ENCODE peak calls at places on chromosomes 5 and 9, in nine cellular contexts. Q is CD4-positive, alpha-beta memory T cell; G is CD8-positive, alpha-beta memory T cell; D is small intestine; S is upper lobe of right lung; V is aorta; L is CD4-positive, CD25-positive, alpha-beta regulatory T cell; U is stomach; C is effector memory CD4-positive, alpha-beta T cell. Z is an unnamed sample.
A peak's percentile ranks its signal among the peaks of the same experiment; 100 is the strongest.

GRCh38 chr5:73178265-73178664 is 5.3 kb downstream of the TMEM174 start:
- DNase-seq in Q (no peak), G (no peak), D (no peak), S (no peak), V (no peak), L (no peak), U (no peak), C (no peak), Z (no peak)

GRCh38 chr5:51495672-51496071 is 112.4 kb downstream of the ISL1 start:
- DNase-seq in Q (no peak), G (no peak), D (no peak), S (no peak), V (no peak), L (no peak), U (no peak), C (no peak), Z (no peak)

GRCh38 chr5:17213938-17214337 is 3.5 kb upstream of the BASP1 start:
- DNase-seq in Q (no peak), G (no peak), D (no peak), S (no peak), V (no peak), L (no peak), U (no peak), C (no peak), Z (no peak)

GRCh38 chr5:131064669-131065371 is 100.2 kb downstream of the HINT1 start:
- DNase-seq in Q (no peak), G (no peak), D (peak; percentile 8), S (no peak), V (no peak), L (no peak), U (no peak), C (no peak), Z (no peak)

GRCh38 chr9:2298217-2298616 is 283.1 kb downstream of the SMARCA2 start:
- DNase-seq in Q (no peak), G (no peak), D (no peak), S (no peak), V (no peak), L (no peak), U (no peak), C (no peak), Z (no peak)

GRCh38 chr5:103075442-103075841 is 44.5 kb downstream of the GIN1 start:
- DNase-seq in Q (no peak), G (no peak), D (no peak), S (no peak), V (no peak), L (no peak), U (no peak), C (no peak), Z (no peak)

GRCh38 chr9:135218331-135219225 is 131.1 kb downstream of the OLFM1 start:
- DNase-seq in Q (no peak), G (no peak), D (no peak), S (peak; percentile 52), V (peak; percentile 30), L (no peak), U (no peak), C (no peak), Z (no peak)

GRCh38 chr5:74402553-74402952 is 238.0 kb downstream of the ENC1 start:
- DNase-seq in Q (no peak), G (no peak), D (no peak), S (peak; percentile 72), V (no peak), L (no peak), U (no peak), C (no peak), Z (no peak)

GRCh38 chr5:116068028-116068632 is 16.7 kb upstream of the COMMD10 start:
- DNase-seq in Q (peak; percentile 32), G (peak; percentile 17), D (peak; percentile 55), S (no peak), V (no peak), L (no peak), U (no peak), C (no peak), Z (peak; percentile 51)

GRCh38 chr5:154713615-154714125 is 41.5 kb upstream of the LARP1 start:
- DNase-seq in Q (no peak), G (no peak), D (peak; percentile 78), S (no peak), V (no peak), L (no peak), U (no peak), C (no peak), Z (no peak)

GRCh38 chr5:154714271-154714986 is 40.7 kb upstream of the LARP1 start:
- DNase-seq in Q (no peak), G (no peak), D (peak; percentile 91), S (no peak), V (no peak), L (no peak), U (peak; percentile 46), C (no peak), Z (peak; percentile 3)

GRCh38 chr5:154709368-154710305 is 45.5 kb upstream of the LARP1 start:
- DNase-seq in Q (no peak), G (no peak), D (no peak), S (no peak), V (no peak), L (no peak), U (no peak), C (no peak), Z (no peak)

GRCh38 chr5:154708845-154709244 is 46.3 kb upstream of the LARP1 start:
- DNase-seq in Q (no peak), G (no peak), D (no peak), S (no peak), V (no peak), L (no peak), U (no peak), C (no peak), Z (no peak)

DNA sequence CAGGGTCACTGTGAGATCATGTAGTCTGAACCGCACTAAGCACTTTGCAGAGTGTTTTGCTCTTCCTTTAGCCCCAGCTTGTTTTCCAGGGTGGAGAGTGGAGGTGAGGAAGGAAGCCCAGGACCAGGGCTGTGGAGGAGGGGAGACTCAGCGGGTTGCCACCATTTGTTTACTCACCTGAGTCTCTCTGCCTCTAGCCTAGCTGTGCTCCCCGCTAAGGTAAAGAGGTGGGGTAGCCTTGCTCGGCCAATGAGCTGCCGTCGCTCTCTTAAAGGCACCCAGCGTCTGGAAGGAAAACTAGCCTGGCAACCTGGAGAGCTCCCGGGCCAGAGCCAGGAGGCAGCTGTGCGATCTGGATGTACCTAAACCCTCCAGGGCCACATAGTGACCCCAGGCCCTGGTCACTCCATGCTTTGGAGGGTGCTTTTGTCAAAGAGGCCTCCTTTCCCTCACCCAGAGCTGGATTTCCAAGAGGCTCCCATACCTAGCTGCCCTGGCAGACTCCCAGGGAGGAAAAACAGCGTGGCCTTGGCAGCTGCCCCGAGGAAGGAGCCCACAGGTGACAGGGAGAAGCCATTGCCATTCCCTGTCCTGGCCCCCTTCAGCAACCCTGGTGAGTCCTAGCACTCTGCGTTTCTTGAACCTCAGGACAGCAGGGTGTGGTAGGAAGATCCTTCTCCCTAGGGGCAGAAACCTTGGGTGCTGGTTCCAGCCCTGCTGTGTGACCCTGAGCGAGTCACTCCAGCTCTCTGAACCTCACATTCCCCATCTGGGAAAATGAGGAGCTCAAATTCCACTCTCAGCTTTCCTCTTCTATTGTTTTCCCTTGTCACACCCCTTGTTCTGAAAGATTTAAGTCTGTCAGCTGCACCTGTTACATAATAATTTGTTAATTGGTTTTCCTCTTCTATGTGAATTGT is 42.4 kb upstream of the LARP1 start:
- DNase-seq in Q (no peak), G (no peak), D (peak; percentile 91), S (peak; percentile 77), V (no peak), L (no peak), U (peak; percentile 88), C (no peak), Z (no peak)
- H3K4me3 ChIP-seq in Q (no peak overlapping the region), G (no peak overlapping the region), D (peak overlapping the region; percentile 52), S (peak overlapping the region; percentile 30), V (no peak overlapping the region), L (no peak overlapping the region), U (peak overlapping the region; percentile 30), C (no peak overlapping the region), Z (no peak overlapping the region)

DNA sequence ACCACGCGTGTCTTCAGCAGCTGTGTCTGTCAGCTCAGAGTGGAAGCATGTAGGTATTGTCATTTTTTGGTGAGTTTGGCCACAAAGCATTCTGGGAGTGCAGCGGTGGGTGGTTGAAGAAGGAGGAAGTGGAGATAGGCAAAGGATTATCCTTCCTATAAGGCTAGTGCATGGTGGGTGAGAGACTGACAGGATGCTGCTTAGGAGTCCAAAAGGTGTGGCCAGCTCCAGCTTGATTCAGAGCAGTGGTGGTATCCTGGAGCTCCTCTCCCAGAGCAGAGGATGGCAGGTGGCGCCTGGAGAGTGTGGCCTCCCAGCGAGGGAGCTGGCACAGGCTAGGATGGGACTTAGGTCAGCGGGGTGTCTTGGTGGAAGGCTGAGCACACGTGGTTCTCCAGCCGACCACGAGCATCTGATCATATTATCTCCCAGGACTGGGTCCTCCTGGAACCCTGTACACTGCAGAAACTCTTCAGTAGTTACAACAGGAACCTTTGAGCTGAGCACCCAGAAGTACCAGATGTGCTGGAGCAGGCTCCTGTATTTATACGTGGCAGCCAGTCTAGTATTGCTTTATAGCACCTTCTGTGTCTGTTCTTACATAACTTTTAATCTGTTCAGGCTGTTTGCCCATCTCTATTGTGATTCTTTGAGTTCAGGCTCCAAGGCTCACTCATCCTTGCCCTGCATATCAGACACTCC is 29.6 kb downstream of the MAML1 start:
- DNase-seq in Q (peak; percentile 43), G (peak; percentile 32), D (peak; percentile 79), S (no peak), V (peak; percentile 38), L (no peak), U (no peak), C (peak; percentile 6), Z (peak; percentile 52)
- H3K4me1 ChIP-seq in Q (peaks cover 56% of the 10 kb centered on the region), G (peaks cover 30% of the 10 kb centered on the region), D (peaks cover 14% of the 10 kb centered on the region), S (peaks cover 73% of the 10 kb centered on the region), V (peaks cover 3% of the 10 kb centered on the region), L (peaks cover 52% of the 10 kb centered on the region), U (peaks cover 96% of the 10 kb centered on the region), C (peaks cover 7% of the 10 kb centered on the region), Z (peaks cover 7% of the 10 kb centered on the region)

GRCh38 chr9:34536685-34537084 is 13.9 kb upstream of the ENHO start:
- DNase-seq in Q (no peak), G (no peak), D (no peak), S (no peak), V (no peak), L (no peak), U (no peak), C (no peak), Z (no peak)

GRCh38 chr9:34541540-34541939 is 18.8 kb upstream of the ENHO start:
- DNase-seq in Q (no peak), G (no peak), D (no peak), S (peak; percentile 23), V (no peak), L (no peak), U (no peak), C (no peak), Z (no peak)

GRCh38 chr9:34544035-34544434 is 21.2 kb upstream of the ENHO start:
- DNase-seq in Q (no peak), G (no peak), D (no peak), S (no peak), V (no peak), L (no peak), U (no peak), C (no peak), Z (no peak)

GRCh38 chr9:34545497-34545896 is 22.7 kb upstream of the ENHO start:
- DNase-seq in Q (no peak), G (no peak), D (no peak), S (peak; percentile 39), V (no peak), L (no peak), U (no peak), C (no peak), Z (no peak)

GRCh38 chr9:34540826-34541225 is 18.0 kb upstream of the ENHO start:
- DNase-seq in Q (no peak), G (no peak), D (no peak), S (no peak), V (no peak), L (no peak), U (no peak), C (no peak), Z (no peak)
- H3K4me3 ChIP-seq in Q (no peak overlapping the region), G (no peak overlapping the region), D (no peak overlapping the region), S (no peak overlapping the region), V (no peak overlapping the region), L (no peak overlapping the region), U (no peak overlapping the region), C (no peak overlapping the region), Z (no peak overlapping the region)

GRCh38 chr9:116323012-116323411 is 169.4 kb downstream of the PAPPA start:
- DNase-seq in Q (no peak), G (no peak), D (no peak), S (no peak), V (no peak), L (no peak), U (no peak), C (no peak), Z (no peak)
- H3K4me1 ChIP-seq in Q (no peaks in the 10 kb centered on the region), G (no peaks in the 10 kb centered on the region), D (no peaks in the 10 kb centered on the region), S (no peaks in the 10 kb centered on the region), V (no peaks in the 10 kb centered on the region), L (no peaks in the 10 kb centered on the region), U (no peaks in the 10 kb centered on the region), C (no peaks in the 10 kb centered on the region), Z (no peaks in the 10 kb centered on the region)